ENCODE peak calls at places on chromosomes 7 and 10, in four cellular contexts. A is AG09319, M is MG63, G is retina. N is an unnamed sample.

GRCh38 chr7:157612664-157613561 is 276.1 kb downstream of the DNAJB6 start:
- DNase-seq in A (no peak), G (peak), M (no peak), N (no peak)

GRCh38 chr7:69430502-69431145 is 167.7 kb upstream of the AUTS2 start:
- DNase-seq in G (peak), M (peak), A (no peak), N (no peak)

GRCh38 chr7:73851410-73852338 is 9.3 kb upstream of the TMEM270 start:
- DNase-seq in G (no peak), A (peak), M (peak), N (peak)

GRCh38 chr10:95661818-95662217 is 5.3 kb upstream of the ALDH18A1 start:
- DNase-seq in A (no peak), G (no peak), M (no peak), N (no peak)

GRCh38 chr10:33129181-33129928 is 171.3 kb upstream of the ITGB1 start:
- DNase-seq in M (peak), A (peak), G (no peak), N (peak)

GRCh38 chr10:131641898-131642297 is 258.9 kb upstream of the PPP2R2D start:
- DNase-seq in A (no peak), M (no peak), G (no peak), N (no peak)

GRCh38 chr7:33062023-33062781 is at the start of gene NT5C3A:
- DNase-seq in M (peak), G (peak), A (no peak), N (no peak)

GRCh38 chr7:73520673-73521635 is 1.1 kb downstream of the BAZ1B start:
- DNase-seq in G (peak), M (no peak), A (no peak), N (no peak)

GRCh38 chr7:610531-611280 is 91.1 kb upstream of the PDGFA start:
- DNase-seq in A (no peak), M (no peak), G (peak), N (no peak)

GRCh38 chr7:150362989-150363769 is 5.4 kb upstream of the REPIN1 start:
- DNase-seq in A (no peak), M (no peak), G (no peak), N (no peak)

GRCh38 chr7:151245360-151246160 is 2.9 kb downstream of the SMARCD3 start:
- DNase-seq in G (peak), M (peak), A (no peak), N (no peak)

GRCh38 chr7:82705831-82706230 is 262.3 kb upstream of the CACNA2D1 start:
- DNase-seq in M (no peak), A (no peak), G (no peak), N (no peak)